ENCODE peak calls at places on chromosomes 2 and 18, in five cellular contexts. U is PC-3, S is BJ, Q is mucosa of descending colon, N is astrocyte of the spinal cord. E is an unnamed sample.

GRCh38 chr2:72837171-72837570 is 11.3 kb upstream of the EXOC6B start:
- DNase-seq in N (peak; percentile 7), U (peak; percentile 39), S (no peak), Q (no peak), E (no peak)

GRCh38 chr18:56284319-56284718 is 354.1 kb downstream of the TXNL1 start:
- DNase-seq in U (peak; percentile 64), N (peak; percentile 20), Q (no peak), S (no peak), E (no peak)

GRCh38 chr2:189798312-189799029 is 14.2 kb downstream of the PMS1 start:
- DNase-seq in S (no peak), N (peak; percentile 72), Q (no peak), U (peak; percentile 62), E (no peak)

GRCh38 chr2:240704651-240705050 is 13.0 kb downstream of the AQP12A start:
- DNase-seq in S (no peak), Q (no peak), U (no peak), N (no peak), E (no peak)

GRCh38 chr18:1104265-1104792 is 199.7 kb downstream of the ADCYAP1 start:
- DNase-seq in Q (no peak), U (peak; percentile 64), S (no peak), N (peak; percentile 87), E (no peak)

GRCh38 chr2:15300645-15301573 is 260.2 kb downstream of the NBAS start:
- DNase-seq in U (no peak), Q (no peak), S (no peak), N (no peak), E (no peak)

GRCh38 chr2:145815933-145816332 is 1296.0 kb upstream of the ZEB2 start:
- DNase-seq in U (peak; percentile 31), N (no peak), S (peak; percentile 8), Q (no peak), E (no peak)

GRCh38 chr2:207734264-207734635 is 22.8 kb downstream of the CCNYL1 start:
- DNase-seq in U (peak; percentile 70), N (peak; percentile 46), S (no peak), Q (no peak), E (no peak)

GRCh38 chr2:118177932-118178331 is 89.7 kb downstream of the INSIG2 start:
- DNase-seq in U (no peak), N (no peak), Q (no peak), S (no peak), E (no peak)

GRCh38 chr2:237198144-237198900 is 112.6 kb downstream of the COPS8 start:
- DNase-seq in N (peak; percentile 61), Q (no peak), U (peak; percentile 51), S (no peak), E (no peak)

GRCh38 chr2:25215948-25216679 is 47.7 kb upstream of the POMC start:
- DNase-seq in N (peak; percentile 39), U (no peak), Q (peak; percentile 80), S (no peak), E (peak; percentile 64)

GRCh38 chr2:196336715-196337617 is 165.6 kb upstream of the STK17B start:
- DNase-seq in S (no peak), U (peak; percentile 70), N (peak; percentile 49), Q (peak; percentile 41), E (no peak)

GRCh38 chr2:45851576-45852304 is 200.3 kb downstream of the PRKCE start:
- DNase-seq in N (peak; percentile 82), Q (no peak), S (peak; percentile 73), U (peak; percentile 97), E (no peak)

GRCh38 chr2:96156011-96156820 is 11.0 kb upstream of the DUSP2 start:
- DNase-seq in N (no peak), U (no peak), Q (no peak), S (no peak), E (no peak)

GRCh38 chr2:140257692-140258300 is 1477.6 kb upstream of the NXPH2 start:
- DNase-seq in N (no peak), S (no peak), U (no peak), Q (no peak), E (no peak)

GRCh38 chr2:106931742-106932335 is 45.9 kb upstream of the ST6GAL2 start:
- DNase-seq in S (no peak), U (no peak), Q (no peak), N (no peak), E (no peak)

GRCh38 chr2:120472891-120473309 is 127.0 kb downstream of the INHBB start:
- DNase-seq in S (no peak), Q (no peak), N (no peak), U (peak; percentile 42), E (no peak)

GRCh38 chr2:68333931-68334330 is 14.2 kb upstream of the CNRIP1 start:
- DNase-seq in S (no peak), U (no peak), Q (no peak), N (no peak), E (no peak)

GRCh38 chr2:240522406-240522805 is 35.4 kb downstream of the ANKMY1 start:
- DNase-seq in U (no peak), S (no peak), Q (no peak), N (no peak), E (no peak)

GRCh38 chr2:46082531-46083485 is 214.4 kb upstream of the EPAS1 start:
- DNase-seq in S (peak; percentile 100), N (peak; percentile 90), Q (peak; percentile 27), U (peak; percentile 23), E (no peak)

GRCh38 chr2:160379399-160379798 is 114.2 kb downstream of the RBMS1 start:
- DNase-seq in U (peak; percentile 28), N (peak; percentile 65), S (peak; percentile 82), Q (no peak), E (no peak)

GRCh38 chr2:238897122-238897880 is 49.4 kb downstream of the TWIST2 start:
- DNase-seq in U (no peak), Q (no peak), N (no peak), S (no peak), E (no peak)

GRCh38 chr2:191376981-191377629 is 131.9 kb downstream of the MYO1B start:
- DNase-seq in Q (peak; percentile 79), N (peak; percentile 88), S (peak; percentile 84), U (peak; percentile 87), E (peak; percentile 92)

GRCh38 chr18:64966667-64967066 is 784.1 kb upstream of the CDH7 start:
- DNase-seq in U (peak; percentile 39), S (no peak), N (no peak), Q (peak; percentile 19), E (no peak)

GRCh38 chr2:189483571-189484415 is 42.5 kb downstream of the WDR75 start:
- DNase-seq in U (no peak), N (no peak), Q (no peak), S (no peak), E (no peak)

GRCh38 chr2:236731767-236732580 is 162.3 kb downstream of the ACKR3 start:
- DNase-seq in S (no peak), U (peak; percentile 36), Q (peak; percentile 50), N (peak; percentile 53), E (peak; percentile 87)

GRCh38 chr18:53745228-53745967 is 479.1 kb downstream of the MBD2 start:
- DNase-seq in N (no peak), U (peak; percentile 93), S (no peak), Q (peak; percentile 15), E (no peak)

GRCh38 chr2:34365937-34366336 is 766.8 kb upstream of the FAM98A start:
- DNase-seq in Q (no peak), N (peak; percentile 0), U (no peak), S (no peak), E (no peak)

GRCh38 chr18:35581555-35582309 is at the start of gene GALNT1:
- DNase-seq in S (no peak), N (no peak), U (no peak), Q (peak; percentile 35), E (no peak)

GRCh38 chr2:216696751-216697560 is 1.6 kb upstream of the IGFBP5 start:
- DNase-seq in S (no peak), N (peak; percentile 69), Q (no peak), U (peak; percentile 70), E (no peak)
- TF ChIP-seq CTCF in S (peak; percentile 81), N (peak; percentile 74), Q (no peak), U (peak; percentile 78), E (no peak)

DNA sequence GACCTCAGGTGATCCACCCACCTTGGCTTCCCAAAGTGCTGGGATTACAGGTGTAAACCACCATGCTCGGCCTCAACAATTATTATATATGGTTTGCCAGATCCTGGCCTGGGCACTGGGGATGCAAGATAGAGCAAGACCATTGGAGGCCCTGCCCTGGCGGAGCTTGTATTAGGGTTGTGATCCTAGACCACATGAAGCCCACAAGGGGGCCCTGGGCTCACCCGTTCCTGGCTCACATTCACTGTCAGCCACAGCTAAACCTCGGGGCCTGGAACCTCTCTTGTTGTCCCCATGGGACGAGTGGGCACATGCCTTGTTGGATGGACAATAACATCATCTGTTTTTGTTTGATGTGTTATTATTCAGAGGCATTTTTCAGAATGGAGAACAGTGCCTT is 14.9 kb downstream of the HPCAL1 start:
- DNase-seq in Q (no peak), U (no peak), N (no peak), S (no peak), E (no peak)
- TF ChIP-seq CTCF in Q (no peak), U (no peak), N (no peak), S (no peak), E (no peak)

GRCh38 chr2:175234153-175234552 is 52.6 kb upstream of the ATP5MC3 start:
- DNase-seq in N (no peak), S (no peak), Q (no peak), U (no peak), E (no peak)

GRCh38 chr2:175234650-175235049 is 53.1 kb upstream of the ATP5MC3 start:
- DNase-seq in Q (no peak), N (no peak), S (no peak), U (no peak), E (no peak)

GRCh38 chr2:175233135-175233719 is 51.7 kb upstream of the ATP5MC3 start:
- DNase-seq in S (peak; percentile 19), Q (no peak), U (peak; percentile 90), N (peak; percentile 61), E (no peak)

DNA sequence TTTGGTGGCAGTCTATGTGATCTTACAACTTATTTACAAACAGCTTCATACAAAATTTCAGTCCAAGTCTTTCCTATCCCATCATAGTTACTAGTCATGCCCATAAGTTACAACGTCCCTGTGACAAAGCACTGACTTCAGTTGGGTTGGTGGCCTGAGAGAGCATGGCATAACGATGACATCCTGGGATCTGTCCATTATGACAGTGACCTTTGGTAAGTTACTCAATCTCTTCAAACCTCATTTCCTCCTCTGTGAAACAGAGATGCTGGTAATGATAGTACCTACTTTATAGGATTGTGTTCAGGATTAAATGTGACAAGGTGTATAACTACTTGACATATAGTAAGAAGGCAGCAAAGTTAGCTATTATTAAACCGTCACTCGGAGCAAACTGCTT is 55.4 kb upstream of the ATP5MC3 start:
- DNase-seq in U (no peak), N (no peak), Q (no peak), S (no peak), E (no peak)
- TF ChIP-seq CTCF in U (no peak), N (no peak), Q (no peak), S (no peak), E (no peak)

DNA sequence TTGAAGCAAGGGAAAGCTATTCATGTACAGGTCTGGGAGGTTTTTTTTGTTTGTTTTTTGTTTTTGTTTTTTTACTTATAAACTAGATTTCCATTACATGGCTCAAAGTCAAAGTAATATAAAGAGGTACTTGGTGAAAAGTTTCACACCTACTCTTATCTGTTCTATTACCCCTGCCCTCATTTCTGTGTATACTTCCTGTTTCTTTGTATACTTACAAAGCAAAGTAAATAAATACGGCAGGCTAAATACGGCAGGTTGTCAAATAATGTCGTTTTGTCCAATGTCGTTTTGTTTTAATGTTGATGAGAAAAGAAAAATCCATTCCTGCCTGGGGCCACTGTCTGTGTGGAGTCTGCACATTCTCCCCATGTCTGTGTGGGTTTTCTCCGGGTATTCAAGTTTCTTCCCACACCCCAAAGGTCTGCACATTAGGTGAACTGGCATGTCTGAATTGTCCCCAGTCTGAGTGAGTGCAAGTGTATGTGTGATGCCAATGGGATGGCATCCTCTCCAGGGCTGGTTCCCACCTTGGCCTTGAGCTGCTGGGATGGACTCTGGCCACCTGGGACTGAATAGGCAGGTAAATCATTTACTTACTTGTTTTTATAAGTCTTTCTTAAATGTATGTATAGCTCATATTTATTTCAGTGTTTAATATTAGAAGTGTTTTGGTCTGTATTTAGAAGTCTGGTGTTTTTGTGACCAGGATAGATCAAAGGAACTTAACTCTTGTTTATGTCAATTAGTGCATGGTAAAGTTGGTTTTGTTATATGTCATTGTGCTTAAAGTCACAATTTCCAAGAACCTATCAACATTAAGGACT is 13.4 kb downstream of the STAMBP start:
- DNase-seq in Q (peak; percentile 59), S (no peak), U (no peak), N (no peak), E (no peak)
- TF ChIP-seq CTCF in Q (no peak), S (no peak), U (no peak), N (no peak), E (no peak)

E was measured in right atrium auricular region.